ENCODE peak calls at places on chromosome 18, in seven cellular contexts. N, Z, R, B, W, D and M are unnamed samples.
A peak's percentile ranks its signal among the peaks of the same experiment; 100 is the strongest.

GRCh38 chr18:67553471-67553870 is 37.0 kb upstream of the DSEL start:
- DNase-seq in N (no peak), Z (peak; percentile 31), R (no peak), B (no peak), W (no peak), D (peak; percentile 5), M (no peak)

GRCh38 chr18:37019157-37019571 is 190.2 kb downstream of the KIAA1328 start:
- DNase-seq in N (no peak), Z (peak; percentile 11), R (peak; percentile 52), B (no peak), W (no peak), D (peak; percentile 12), M (peak; percentile 5)

GRCh38 chr18:37402735-37403099 is 162.9 kb downstream of the CELF4 start:
- DNase-seq in N (no peak), Z (no peak), R (no peak), B (no peak), W (no peak), D (no peak), M (no peak)

GRCh38 chr18:59861009-59861408 is 38.8 kb upstream of the PMAIP1 start:
- DNase-seq in N (no peak), Z (peak; percentile 63), R (no peak), B (no peak), W (no peak), D (no peak), M (no peak)

GRCh38 chr18:63974991-63975390 is 5.1 kb downstream of the SERPINB8 start:
- DNase-seq in N (no peak), Z (peak; percentile 30), R (no peak), B (peak; percentile 37), W (no peak), D (peak; percentile 74), M (no peak)

GRCh38 chr18:76974345-76974744 is 152.0 kb downstream of the ZNF236 start:
- DNase-seq in N (no peak), Z (no peak), R (no peak), B (no peak), W (no peak), D (no peak), M (no peak)

GRCh38 chr18:23627325-23627724 is 35.4 kb downstream of the ANKRD29 start:
- DNase-seq in N (no peak), Z (peak; percentile 91), R (no peak), B (peak; percentile 18), W (no peak), D (peak; percentile 23), M (no peak)

GRCh38 chr18:35938562-35938961 is 33.9 kb upstream of the RMP24 start:
- DNase-seq in N (no peak), Z (no peak), R (no peak), B (no peak), W (no peak), D (no peak), M (no peak)

GRCh38 chr18:74508821-74509225 is 12.7 kb downstream of the CNDP2 start:
- DNase-seq in N (no peak), Z (no peak), R (peak; percentile 80), B (no peak), W (no peak), D (no peak), M (no peak)

GRCh38 chr18:36316246-36316645 is 18.7 kb downstream of the FHOD3 start:
- DNase-seq in N (no peak), Z (no peak), R (peak; percentile 13), B (no peak), W (no peak), D (no peak), M (no peak)

GRCh38 chr18:47754311-47755101 is 176.0 kb downstream of the SMAD2 start:
- DNase-seq in N (no peak), Z (no peak), R (peak; percentile 98), B (peak; percentile 58), W (peak; percentile 90), D (peak; percentile 58), M (peak; percentile 93)

GRCh38 chr18:25725461-25725860 is 365.0 kb downstream of the SS18 start:
- DNase-seq in N (no peak), Z (no peak), R (no peak), B (no peak), W (no peak), D (no peak), M (no peak)

GRCh38 chr18:34039194-34039593 is 185.5 kb downstream of the NOL4 start:
- DNase-seq in N (no peak), Z (no peak), R (no peak), B (no peak), W (no peak), D (peak; percentile 18), M (no peak)

GRCh38 chr18:11149441-11150270 is at the start of gene PIEZO2:
- DNase-seq in N (no peak), Z (peak; percentile 65), R (peak; percentile 95), B (peak; percentile 30), W (peak; percentile 76), D (peak; percentile 81), M (peak; percentile 74)

GRCh38 chr18:12424252-12424651 is 16.5 kb downstream of the PRELID3A start:
- DNase-seq in N (no peak), Z (no peak), R (no peak), B (no peak), W (no peak), D (no peak), M (no peak)

GRCh38 chr18:12421732-12422131 is 14.0 kb downstream of the PRELID3A start:
- DNase-seq in N (no peak), Z (no peak), R (no peak), B (no peak), W (no peak), D (no peak), M (no peak)

GRCh38 chr18:12423820-12424219 is 16.1 kb downstream of the PRELID3A start:
- DNase-seq in N (no peak), Z (no peak), R (no peak), B (no peak), W (no peak), D (no peak), M (no peak)

GRCh38 chr18:12423393-12423792 is 15.7 kb downstream of the PRELID3A start:
- DNase-seq in N (no peak), Z (no peak), R (no peak), B (no peak), W (no peak), D (no peak), M (no peak)

GRCh38 chr18:12422936-12423335 is 15.2 kb downstream of the PRELID3A start:
- DNase-seq in N (no peak), Z (no peak), R (peak; percentile 73), B (no peak), W (no peak), D (peak; percentile 42), M (no peak)
- TF ChIP-seq CTCF in N (no peak), Z (no peak), R (peak; percentile 64), B (no peak), W (no peak), D (peak; percentile 34), M (no peak)

DNA sequence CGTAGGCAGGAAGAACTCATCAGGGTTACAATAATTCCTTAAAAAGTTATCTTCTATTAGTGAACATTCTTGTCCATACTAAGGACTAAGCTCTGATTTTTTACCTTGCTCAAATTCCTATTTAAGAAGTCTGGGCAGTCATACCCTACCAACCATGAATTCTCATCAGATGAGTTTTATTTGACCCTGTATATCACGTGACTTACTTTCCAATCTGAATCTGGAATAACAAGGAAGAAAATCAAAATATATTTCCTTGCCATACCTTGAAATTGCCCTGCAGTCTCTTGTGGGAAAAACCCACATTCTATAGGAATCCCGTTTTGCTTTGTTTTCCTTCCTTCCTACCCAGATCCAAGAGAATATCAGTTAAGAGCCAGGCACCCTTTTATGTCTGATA is 352.7 kb downstream of the AKAIN1 start:
- DNase-seq in N (no peak), Z (no peak), R (no peak), B (no peak), W (no peak), D (no peak), M (no peak)
- TF ChIP-seq CTCF in N (no peak), Z (no peak), R (no peak), B (no peak), W (no peak), D (no peak), M (no peak)

DNA sequence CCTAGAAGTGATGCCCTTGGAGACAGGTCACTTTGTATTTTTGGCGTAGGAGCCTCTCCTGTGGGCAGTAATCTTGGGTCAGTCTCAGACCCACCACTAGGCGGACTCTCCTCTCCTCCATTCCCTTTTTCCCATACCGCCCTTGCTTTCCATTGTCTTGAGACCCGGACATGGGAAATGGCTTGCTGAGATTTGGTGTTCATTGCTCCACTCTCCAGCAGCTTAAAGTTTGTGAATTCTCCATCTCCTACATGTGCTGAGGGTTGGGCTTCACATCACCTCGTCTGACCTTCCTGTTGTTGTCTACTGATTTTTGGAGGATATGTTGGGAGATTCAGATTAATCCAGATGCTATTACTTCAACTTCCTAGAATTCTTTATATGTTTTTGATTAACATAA is 159.2 kb upstream of the RAB12 start:
- DNase-seq in N (no peak), Z (no peak), R (peak; percentile 85), B (no peak), W (peak; percentile 59), D (peak; percentile 47), M (peak; percentile 59)
- TF ChIP-seq CTCF in N (peak; percentile 56), Z (peak; percentile 23), R (peak; percentile 90), B (no peak), W (peak; percentile 85), D (peak; percentile 65), M (peak; percentile 81)

GRCh38 chr18:31683106-31683505 is 1.3 kb downstream of the B4GALT6 start:
- DNase-seq in N (no peak), Z (no peak), R (no peak), B (no peak), W (no peak), D (no peak), M (no peak)

GRCh38 chr18:31678425-31678824 is 6.0 kb downstream of the B4GALT6 start:
- DNase-seq in N (no peak), Z (no peak), R (no peak), B (no peak), W (no peak), D (no peak), M (no peak)

GRCh38 chr18:31679133-31679731 is 5.1 kb downstream of the B4GALT6 start:
- DNase-seq in N (no peak), Z (peak; percentile 46), R (no peak), B (no peak), W (no peak), D (no peak), M (no peak)

GRCh38 chr18:31679806-31680793 is 4.3 kb downstream of the B4GALT6 start:
- DNase-seq in N (no peak), Z (no peak), R (peak; percentile 59), B (no peak), W (no peak), D (no peak), M (no peak)

DNA sequence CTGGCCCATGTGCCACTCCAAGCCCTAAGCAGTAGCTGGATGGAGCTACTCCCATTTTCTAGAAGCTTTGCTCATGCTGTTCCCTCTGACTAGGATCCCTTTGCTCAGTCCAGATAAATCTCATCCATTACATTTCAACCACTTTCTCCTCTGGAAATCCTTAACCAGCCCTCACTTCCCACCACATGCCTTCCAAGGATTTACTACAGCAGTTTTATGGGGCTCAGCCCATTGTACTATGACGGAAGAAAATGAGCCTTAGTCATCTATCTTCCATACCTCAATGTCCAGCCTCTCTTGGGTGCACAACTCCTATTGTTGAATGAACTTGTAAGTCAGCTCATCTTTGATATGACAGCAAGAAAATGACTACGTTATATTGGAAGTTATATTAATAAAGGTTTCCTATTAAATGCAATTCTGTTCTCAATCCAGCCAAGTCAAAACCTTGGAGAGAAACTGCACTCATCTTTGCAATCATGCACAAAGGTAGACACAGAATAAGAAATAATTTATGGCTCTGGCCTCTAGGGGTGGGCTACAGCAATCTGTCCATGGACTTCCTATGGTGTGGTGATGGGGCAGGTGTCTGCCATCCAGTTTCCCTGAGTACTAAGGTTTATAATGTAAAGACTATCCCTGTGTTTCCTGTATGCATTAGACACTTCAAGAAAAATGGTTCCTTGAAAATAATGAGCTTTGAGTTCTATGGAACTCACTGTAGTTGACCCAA is 3.4 kb downstream of the B4GALT6 start:
- DNase-seq in N (no peak), Z (no peak), R (no peak), B (no peak), W (peak; percentile 16), D (no peak), M (no peak)
- TF ChIP-seq CTCF in N (no peak), Z (peak; percentile 2), R (peak; percentile 76), B (no peak), W (peak; percentile 47), D (peak; percentile 37), M (peak; percentile 30)